ENCODE peak calls at places on chromosomes 1 and 21, in six cellular contexts. V is brain microvascular endothelial cell, Q is GM23248, I is mesendoderm, B is SJSA1, D is left ventricle myocardium inferior. L is an unnamed sample.

GRCh38 chr21:33135925-33136324 is 66.0 kb downstream of the OLIG1 start:
- DNase-seq in V (no peak), Q (no peak), I (no peak), B (no peak), D (no peak), L (no peak)

GRCh38 chr1:178371999-178372398 is 124.8 kb downstream of the CLEC20A start:
- DNase-seq in V (no peak), Q (peak; percentile 47), I (no peak), B (no peak), D (no peak), L (no peak)

GRCh38 chr1:201396859-201397464 is 2.2 kb downstream of the LAD1 start:
- DNase-seq in V (no peak), Q (no peak), I (no peak), B (no peak), D (no peak), L (peak; percentile 92)

GRCh38 chr1:183568176-183569041 is 21.9 kb downstream of the NCF2 start:
- DNase-seq in V (peak; percentile 6), Q (no peak), I (peak; percentile 77), B (no peak), D (no peak), L (no peak)

GRCh38 chr1:119752592-119752991 is 16.1 kb downstream of the HMGCS2 start:
- DNase-seq in V (no peak), Q (no peak), I (no peak), B (no peak), D (no peak), L (no peak)

GRCh38 chr1:218660678-218661053 is 315.5 kb downstream of the TGFB2 start:
- DNase-seq in V (peak; percentile 61), Q (peak; percentile 84), I (peak; percentile 59), B (no peak), D (no peak), L (peak; percentile 73)

GRCh38 chr1:71521655-71522264 is 440.9 kb upstream of the ZRANB2 start:
- DNase-seq in V (peak; percentile 11), Q (peak; percentile 66), I (peak; percentile 40), B (no peak), D (no peak), L (peak; percentile 12)

GRCh38 chr1:194537521-194537920 is 1351.1 kb upstream of the B3GALT2 start:
- DNase-seq in V (no peak), Q (no peak), I (no peak), B (no peak), D (no peak), L (no peak)

GRCh38 chr1:83554174-83554573 is 444.8 kb downstream of the TTLL7 start:
- DNase-seq in V (no peak), Q (no peak), I (peak; percentile 72), B (no peak), D (peak; percentile 13), L (no peak)

GRCh38 chr1:10835423-10836421 is 39.3 kb upstream of the CASZ1 start:
- DNase-seq in V (peak; percentile 19), Q (peak; percentile 57), I (peak; percentile 96), B (no peak), D (no peak), L (no peak)

GRCh38 chr21:39316062-39316461 is 2.6 kb upstream of the BRWD1 start:
- DNase-seq in V (no peak), Q (peak; percentile 19), I (no peak), B (no peak), D (no peak), L (peak; percentile 86)

GRCh38 chr1:110498270-110498669 is 20.7 kb downstream of the KCNA10 start:
- DNase-seq in V (no peak), Q (no peak), I (no peak), B (no peak), D (no peak), L (no peak)

GRCh38 chr1:64536836-64537490 is 67.0 kb downstream of the CACHD1 start:
- DNase-seq in V (no peak), Q (no peak), I (no peak), B (no peak), D (no peak), L (no peak)

GRCh38 chr1:240732390-240732789 is 120.4 kb upstream of the GREM2 start:
- DNase-seq in V (peak; percentile 50), Q (peak; percentile 79), I (peak; percentile 79), B (no peak), D (no peak), L (peak; percentile 8)

GRCh38 chr1:100246738-100247137 is 2.9 kb downstream of the DBT start:
- DNase-seq in V (no peak), Q (no peak), I (peak; percentile 6), B (no peak), D (no peak), L (no peak)

GRCh38 chr1:88237026-88237425 is 447.0 kb upstream of the PKN2 start:
- DNase-seq in V (no peak), Q (peak; percentile 86), I (no peak), B (no peak), D (no peak), L (no peak)

GRCh38 chr1:69686367-69686984 is 118.8 kb downstream of the LRRC7 start:
- DNase-seq in V (no peak), Q (no peak), I (no peak), B (no peak), D (no peak), L (no peak)

GRCh38 chr1:16430598-16430997 is 6.6 kb downstream of the SPATA21 start:
- DNase-seq in V (no peak), Q (no peak), I (peak; percentile 76), B (no peak), D (no peak), L (peak; percentile 9)

GRCh38 chr1:116411784-116412479 is 38.9 kb downstream of the ATP1A1 start:
- DNase-seq in V (peak; percentile 24), Q (peak; percentile 83), I (peak; percentile 22), B (no peak), D (no peak), L (peak; percentile 68)

GRCh38 chr1:218556016-218556415 is 210.9 kb downstream of the TGFB2 start:
- DNase-seq in V (no peak), Q (no peak), I (no peak), B (no peak), D (no peak), L (no peak)

GRCh38 chr1:104921552-104921951 is 1171.9 kb downstream of the AMY1C start:
- DNase-seq in V (no peak), Q (peak; percentile 0), I (no peak), B (no peak), D (no peak), L (no peak)

DNA sequence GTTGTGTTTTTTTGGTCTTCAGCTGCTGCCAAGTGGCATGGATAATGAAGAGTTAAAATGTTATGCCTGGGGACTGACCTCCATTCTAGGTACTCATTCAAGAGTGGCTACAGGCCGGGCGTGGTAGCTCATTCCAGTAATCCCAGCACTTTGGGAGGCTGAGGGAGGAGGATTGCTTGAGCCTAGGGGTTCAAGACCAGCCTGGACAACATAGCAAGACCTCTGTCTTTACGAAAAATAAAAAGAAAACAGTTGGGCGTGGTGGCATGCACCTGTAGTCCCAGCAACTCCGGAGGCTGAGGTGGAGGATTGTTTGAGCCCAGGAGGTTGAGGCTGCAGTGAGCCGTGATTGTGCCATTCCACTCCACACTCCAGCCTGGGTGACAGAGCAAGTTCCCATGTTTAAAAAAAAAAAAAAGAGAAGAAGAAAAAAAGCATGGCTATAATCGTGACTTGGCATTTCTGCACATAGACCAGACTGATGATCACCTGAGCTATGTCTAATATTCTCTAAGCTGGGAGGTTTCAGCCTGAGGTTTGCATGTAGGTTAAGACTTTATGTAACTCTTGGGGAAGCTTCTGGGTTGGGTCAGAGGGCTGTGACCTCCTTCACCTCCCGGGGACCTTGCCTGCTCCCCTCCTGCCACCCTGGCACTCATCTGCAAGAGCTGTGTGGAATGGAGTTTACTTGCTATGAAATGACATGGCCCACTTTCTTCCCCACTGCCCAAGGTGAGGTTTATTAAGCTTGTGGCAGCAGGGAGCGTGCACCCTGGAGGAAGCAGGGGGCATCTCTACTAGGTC is 51.3 kb downstream of the DHRS3 start:
- DNase-seq in V (no peak), Q (no peak), I (no peak), B (no peak), D (no peak), L (no peak)
- H3K36me3 ChIP-seq in V (peaks cover 56% of the 10 kb centered on the region), Q (peaks cover 21% of the 10 kb centered on the region), I (no peaks in the 10 kb centered on the region), B (no peaks in the 10 kb centered on the region), D (peaks cover 45% of the 10 kb centered on the region), L (peaks cover under 1% of the 10 kb centered on the region)

DNA sequence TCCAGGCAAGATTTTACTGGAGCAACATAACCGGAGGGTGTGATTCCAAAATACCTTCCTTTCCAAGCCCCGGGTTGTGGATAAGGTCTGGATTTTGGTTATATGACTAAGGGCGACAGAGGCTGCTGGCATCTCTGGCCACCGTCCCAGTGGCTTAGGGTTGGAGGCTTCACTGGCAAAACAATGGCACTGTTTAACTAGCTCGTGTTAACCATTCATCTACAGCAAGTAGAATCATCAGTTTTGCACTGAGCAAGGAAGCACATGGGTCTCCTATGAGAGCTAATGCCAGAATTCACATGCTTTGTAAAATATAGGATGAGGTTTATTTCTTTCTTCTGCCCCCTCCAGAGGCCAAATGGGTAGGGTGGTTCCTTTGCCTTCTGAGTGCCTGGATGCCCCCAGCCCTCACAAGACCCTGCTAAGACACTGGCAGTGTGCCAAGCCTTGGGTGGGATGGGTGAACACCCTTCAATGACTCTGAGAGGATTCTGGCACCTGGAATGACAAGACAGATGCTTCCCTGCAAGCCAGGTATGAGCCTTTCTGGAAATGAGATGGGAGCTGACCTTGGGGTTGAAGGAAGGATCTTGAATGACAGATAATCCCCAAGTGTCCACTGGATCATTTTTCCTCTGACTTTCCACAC is 36.8 kb downstream of the DHCR24 start:
- DNase-seq in V (no peak), Q (peak; percentile 74), I (no peak), B (no peak), D (no peak), L (no peak)
- H3K36me3 ChIP-seq in V (peaks cover 51% of the 10 kb centered on the region), Q (no peaks in the 10 kb centered on the region), I (peaks cover 45% of the 10 kb centered on the region), B (peaks cover 51% of the 10 kb centered on the region), D (peaks cover 20% of the 10 kb centered on the region), L (peaks cover 60% of the 10 kb centered on the region)

GRCh38 chr1:20760322-20760721 is 26.8 kb downstream of the HP1BP3 start:
- DNase-seq in V (no peak), Q (no peak), I (no peak), B (no peak), D (no peak), L (no peak)
- H3K36me3 ChIP-seq in V (peaks cover 67% of the 10 kb centered on the region), Q (peaks cover 66% of the 10 kb centered on the region), I (peaks cover 8% of the 10 kb centered on the region), B (peaks cover 98% of the 10 kb centered on the region), D (peaks cover 100% of the 10 kb centered on the region), L (peaks cover 56% of the 10 kb centered on the region)

DNA sequence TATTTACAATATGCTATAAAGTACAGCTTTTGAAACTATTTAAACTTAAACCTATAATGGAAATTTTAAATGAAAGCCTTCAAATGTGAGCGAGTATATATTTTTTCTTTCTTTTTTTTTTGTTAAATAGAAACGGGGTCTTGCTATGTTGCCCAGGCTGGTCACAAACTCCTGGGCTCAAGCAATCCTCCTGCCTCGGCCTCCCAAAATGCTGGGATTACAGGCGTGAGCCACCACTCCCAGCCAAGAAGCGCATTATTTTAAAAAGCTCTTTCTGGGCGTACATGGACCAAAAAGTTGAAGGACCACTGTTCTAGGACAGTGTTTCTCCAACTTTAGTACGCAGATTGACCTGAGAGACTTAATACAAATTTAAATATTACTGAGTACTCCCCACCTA is 87.5 kb downstream of the TRIM33 start:
- DNase-seq in V (no peak), Q (no peak), I (no peak), B (no peak), D (no peak), L (no peak)
- H3K36me3 ChIP-seq in V (peaks cover 35% of the 10 kb centered on the region), Q (peaks cover 52% of the 10 kb centered on the region), I (peaks cover 1% of the 10 kb centered on the region), B (peaks cover 51% of the 10 kb centered on the region), D (peaks cover 91% of the 10 kb centered on the region), L (peaks cover 48% of the 10 kb centered on the region)

DNA sequence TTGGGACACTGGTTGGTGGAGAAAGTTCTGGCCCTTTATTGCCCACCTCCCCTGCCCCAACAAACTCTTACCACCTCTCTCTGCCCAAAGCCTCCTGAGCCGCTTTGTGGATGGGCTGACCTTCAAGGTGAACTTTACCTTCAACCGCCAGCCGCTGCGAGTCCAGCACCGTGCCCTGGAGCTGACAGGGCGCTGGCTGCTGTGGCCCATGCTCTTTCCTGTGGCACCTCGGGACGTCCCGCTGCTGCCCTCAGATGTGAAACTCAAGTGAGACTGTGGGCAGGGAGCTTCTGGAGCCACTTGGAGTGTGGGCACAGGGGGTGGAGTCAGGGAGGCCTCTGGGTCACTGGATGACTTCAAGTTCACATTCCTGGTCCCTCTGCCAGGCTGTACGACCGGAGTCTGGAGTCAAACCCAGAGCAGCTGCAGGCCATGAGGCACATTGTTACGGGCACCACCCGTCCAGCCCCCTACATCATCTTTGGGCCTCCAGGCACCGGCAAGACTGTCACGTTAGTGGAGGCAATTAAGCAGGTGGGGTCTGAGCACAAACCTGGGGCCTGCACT is 12.5 kb downstream of the RHOC start:
- DNase-seq in V (no peak), Q (no peak), I (no peak), B (no peak), D (no peak), L (no peak)
- H3K36me3 ChIP-seq in V (peaks cover 34% of the 10 kb centered on the region), Q (no peaks in the 10 kb centered on the region), I (peaks cover 17% of the 10 kb centered on the region), B (peaks cover 98% of the 10 kb centered on the region), D (peaks cover 91% of the 10 kb centered on the region), L (peaks cover 31% of the 10 kb centered on the region)

L was measured in mammary epithelial cell.